ENCODE peak calls at places on chromosomes 3 and 15, in seven cellular contexts. H is CD8-positive, alpha-beta T cell; A is effector memory CD4-positive, alpha-beta T cell; I is cardiac muscle cell; Q is OCI-LY7; F is HL-60; G is esophagus muscularis mucosa. T is an unnamed sample.

GRCh38 chr3:64268926-64269325 is 43.7 kb upstream of the PRICKLE2 start:
- DNase-seq in H (no peak), Q (no peak), F (no peak), G (no peak), I (no peak), A (no peak), T (no peak)

GRCh38 chr15:50979041-50979440 is 70.6 kb downstream of the AP4E1 start:
- DNase-seq in F (no peak), H (no peak), I (peak; percentile 30), A (no peak), G (no peak), Q (no peak), T (no peak)

GRCh38 chr15:40338041-40338657 is 2.6 kb downstream of the CCDC9B start:
- DNase-seq in G (no peak), I (peak; percentile 76), Q (peak; percentile 81), A (peak; percentile 63), F (peak; percentile 84), H (peak; percentile 82), T (peak; percentile 71)

GRCh38 chr15:63073497-63074172 is 31.1 kb downstream of the TPM1 start:
- DNase-seq in I (no peak), Q (no peak), A (no peak), G (no peak), F (no peak), H (no peak), T (no peak)

GRCh38 chr3:102512734-102513518 is 78.1 kb downstream of the ZPLD1 start:
- DNase-seq in F (no peak), G (no peak), H (no peak), A (no peak), Q (no peak), I (peak; percentile 3), T (no peak)

GRCh38 chr3:194093822-194094221 is 42.1 kb upstream of the HES1 start:
- DNase-seq in Q (no peak), G (no peak), F (no peak), H (no peak), A (no peak), I (no peak), T (no peak)

GRCh38 chr15:61519296-61519695 is 290.2 kb upstream of the RORA start:
- DNase-seq in I (no peak), F (no peak), H (no peak), A (no peak), G (no peak), Q (no peak), T (no peak)

GRCh38 chr3:151766454-151766853 is 32.7 kb downstream of the AADACL2 start:
- DNase-seq in A (no peak), F (no peak), G (no peak), I (peak; percentile 56), H (no peak), Q (no peak), T (no peak)

GRCh38 chr15:82750831-82751181 is 41.1 kb upstream of the AP3B2 start:
- DNase-seq in H (no peak), G (no peak), Q (peak; percentile 71), A (no peak), F (peak; percentile 9), I (peak; percentile 9), T (no peak)

GRCh38 chr3:98553751-98554150 is 22.0 kb downstream of the GPR15 start:
- DNase-seq in Q (peak; percentile 51), F (peak; percentile 36), G (no peak), I (no peak), A (no peak), H (no peak), T (no peak)

GRCh38 chr3:149371001-149371722 is 6.3 kb downstream of the TM4SF1 start:
- DNase-seq in G (no peak), A (no peak), I (peak; percentile 58), H (no peak), Q (no peak), F (no peak), T (no peak)

GRCh38 chr15:87961851-87962816 is 294.4 kb downstream of the NTRK3 start:
- DNase-seq in G (no peak), Q (no peak), H (no peak), A (no peak), I (no peak), F (no peak), T (no peak)

GRCh38 chr3:40312661-40313226 is 3.2 kb downstream of the EIF1B start:
- DNase-seq in Q (no peak), H (no peak), A (no peak), F (no peak), G (no peak), I (peak; percentile 43), T (no peak)

GRCh38 chr3:114506622-114507300 is 212.9 kb downstream of the TIGIT start:
- DNase-seq in Q (no peak), A (no peak), H (no peak), I (no peak), F (no peak), G (no peak), T (no peak)

GRCh38 chr3:58164199-58164879 is 46.4 kb downstream of the DNASE1L3 start:
- DNase-seq in H (no peak), Q (no peak), G (no peak), F (no peak), A (no peak), I (peak; percentile 60), T (no peak)

GRCh38 chr15:68819451-68820204 is 1.1 kb downstream of the ANP32A start:
- DNase-seq in F (peak; percentile 48), I (peak; percentile 72), A (peak; percentile 9), Q (peak; percentile 58), G (no peak), H (peak; percentile 73), T (peak; percentile 41)

GRCh38 chr3:11562277-11562881 is 81.3 kb downstream of the VGLL4 start:
- DNase-seq in F (no peak), H (no peak), Q (no peak), A (no peak), G (no peak), I (no peak), T (no peak)

GRCh38 chr15:68817304-68818087 is 3.2 kb downstream of the ANP32A start:
- DNase-seq in F (peak; percentile 77), H (peak; percentile 84), A (peak; percentile 59), I (peak; percentile 76), Q (peak; percentile 89), G (no peak), T (peak; percentile 82)

GRCh38 chr3:149703474-149703873 is 45.6 kb upstream of the WWTR1 start:
- DNase-seq in H (no peak), I (peak; percentile 29), G (no peak), A (no peak), Q (no peak), F (no peak), T (no peak)

GRCh38 chr3:172125963-172126403 is 86.6 kb downstream of the FNDC3B start:
- DNase-seq in G (no peak), I (peak; percentile 63), A (no peak), H (no peak), Q (no peak), F (no peak), T (no peak)

GRCh38 chr3:113079532-113079931 is 88.7 kb downstream of the GTPBP8 start:
- DNase-seq in I (no peak), G (no peak), Q (no peak), A (no peak), H (no peak), F (no peak), T (no peak)

GRCh38 chr15:74838117-74838516 is 4.8 kb downstream of the ULK3 start:
- DNase-seq in Q (no peak), H (no peak), F (no peak), A (no peak), I (no peak), G (no peak), T (no peak)

GRCh38 chr15:72342385-72342784 is 22.4 kb upstream of the CELF6 start:
- DNase-seq in F (peak; percentile 59), G (no peak), H (peak; percentile 63), I (peak; percentile 27), Q (peak; percentile 39), A (peak; percentile 11), T (peak; percentile 30)

GRCh38 chr3:45611619-45612018 is 17.1 kb downstream of the LIMD1 start:
- DNase-seq in G (no peak), I (no peak), F (no peak), Q (peak; percentile 11), H (no peak), A (no peak), T (no peak)

DNA sequence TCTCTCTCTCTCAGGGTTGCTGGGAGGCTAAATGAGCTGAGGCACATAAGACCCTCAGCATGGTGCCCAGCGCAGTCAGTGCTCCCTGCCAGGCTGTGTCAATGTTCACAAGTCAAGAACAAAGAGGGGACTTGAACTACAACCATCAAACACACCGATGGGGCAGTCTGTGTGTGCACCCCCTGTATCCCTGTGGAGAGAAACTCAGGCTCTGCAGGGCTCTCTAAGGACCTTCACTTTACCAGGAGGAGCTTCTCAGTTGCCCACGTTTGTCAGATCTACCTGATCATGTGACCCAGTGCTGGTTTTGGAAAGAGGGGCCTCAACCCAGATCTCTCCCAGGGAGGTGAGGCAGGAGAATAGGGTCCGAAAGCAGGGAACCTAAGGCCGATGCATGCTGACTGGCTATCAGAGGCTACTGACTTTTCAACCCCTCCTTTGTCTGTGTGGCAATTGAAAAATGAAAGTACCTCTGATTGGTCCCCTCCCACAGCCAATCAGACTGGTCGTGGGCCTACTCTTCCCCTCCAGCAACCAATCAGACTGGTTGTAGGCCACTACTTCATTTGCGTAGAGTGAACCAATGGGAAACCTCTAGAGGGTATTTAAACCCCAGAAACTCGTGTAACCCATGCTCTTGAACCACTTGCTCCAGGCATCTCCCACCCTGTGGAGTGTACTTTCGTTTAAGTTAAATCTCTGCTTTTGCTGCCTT is 34.0 kb downstream of the RHCG start:
- DNase-seq in Q (peak; percentile 25), G (no peak), A (no peak), I (peak; percentile 30), F (no peak), H (no peak), T (no peak)
- H3K4me3 ChIP-seq in Q (no peak overlapping the region), G (no peak overlapping the region), A (no peak overlapping the region), I (no peak overlapping the region), F (no peak overlapping the region), H (no peak overlapping the region), T (no peak overlapping the region)

GRCh38 chr15:89665449-89666146 is 10.3 kb upstream of the KIF7 start:
- DNase-seq in A (no peak), Q (no peak), F (peak; percentile 33), H (no peak), I (peak; percentile 73), G (no peak), T (no peak)
- H3K27ac ChIP-seq in A (no peak overlapping the region), Q (no peak overlapping the region), F (no peak overlapping the region), H (no peak overlapping the region), I (peak overlapping the region; percentile 8), G (peak overlapping the region; percentile 88), T (no peak overlapping the region)

GRCh38 chr3:6508410-6508759 is 352.5 kb upstream of the GRM7 start:
- DNase-seq in F (no peak), G (no peak), H (no peak), I (no peak), A (no peak), Q (no peak), T (no peak)
- H3K4me3 ChIP-seq in F (peak overlapping the region; percentile 36), G (no peak overlapping the region), H (no peak overlapping the region), I (peak overlapping the region; percentile 59), A (no peak overlapping the region), Q (no peak overlapping the region), T (no peak overlapping the region)

DNA sequence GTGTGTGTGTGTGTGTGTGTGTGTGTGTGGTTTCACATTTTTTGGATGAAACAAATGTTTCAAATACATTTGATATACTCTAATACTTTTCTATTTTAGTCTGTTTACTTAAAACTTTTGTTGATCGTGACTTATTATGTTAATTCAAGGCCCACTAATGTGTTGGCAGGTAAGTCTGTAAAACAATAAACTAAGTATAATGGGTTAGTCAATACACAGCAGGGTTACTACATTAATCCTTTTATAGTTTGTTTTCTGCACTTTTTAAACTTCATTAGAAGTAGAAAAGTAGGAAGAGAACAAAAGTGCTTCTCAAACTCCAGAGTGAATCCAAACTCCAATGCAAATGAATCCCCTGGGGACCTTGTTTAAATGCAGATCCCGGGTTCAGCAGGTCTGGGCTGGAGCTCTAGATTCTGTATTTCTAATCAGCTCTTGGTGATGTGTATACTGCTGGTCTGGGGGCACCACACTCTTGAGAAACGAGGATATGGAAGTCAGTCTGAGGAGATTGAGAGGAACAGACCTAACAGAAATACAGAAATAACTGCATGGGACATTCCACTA is 17.5 kb downstream of the THRB start:
- DNase-seq in A (no peak), F (no peak), I (no peak), Q (no peak), H (no peak), G (no peak), T (no peak)
- H3K27ac ChIP-seq in A (no peak overlapping the region), F (no peak overlapping the region), I (no peak overlapping the region), Q (no peak overlapping the region), H (no peak overlapping the region), G (no peak overlapping the region), T (no peak overlapping the region)

T was measured in CD4-positive, alpha-beta memory T cell.